ENCODE peak calls at places on chromosome 1, in eight cellular contexts. U, O, B, J, M, Z, E and Q are unnamed samples.

GRCh38 chr1:116325922-116326321 is 47.1 kb upstream of the ATP1A1 start:
- DNase-seq in U (no peak), O (no peak), B (no peak), J (no peak), M (no peak), Z (no peak), E (no peak), Q (no peak)

GRCh38 chr1:2606004-2606805 is 19.6 kb downstream of the PRXL2B start:
- DNase-seq in U (no peak), O (no peak), B (no peak), J (no peak), M (no peak), Z (no peak), E (no peak), Q (no peak)

GRCh38 chr1:205563927-205564441 is 59.5 kb downstream of the CDK18 start:
- DNase-seq in U (no peak), O (no peak), B (no peak), J (no peak), M (no peak), Z (no peak), E (no peak), Q (no peak)

GRCh38 chr1:221778535-221779142 is 36.8 kb upstream of the DUSP10 start:
- DNase-seq in U (no peak), O (no peak), B (no peak), J (no peak), M (no peak), Z (no peak), E (no peak), Q (no peak)

GRCh38 chr1:65980241-65980640 is 187.5 kb downstream of the PDE4B start:
- DNase-seq in U (no peak), O (no peak), B (no peak), J (no peak), M (no peak), Z (no peak), E (no peak), Q (no peak)

GRCh38 chr1:25695066-25695990 is 78.7 kb downstream of the MAN1C1 start:
- DNase-seq in U (no peak), O (peak), B (no peak), J (peak), M (peak), Z (peak), E (peak), Q (no peak)

GRCh38 chr1:79323240-79324025 is 316.9 kb upstream of the ADGRL4 start:
- DNase-seq in U (no peak), O (peak), B (no peak), J (peak), M (peak), Z (peak), E (peak), Q (no peak)

GRCh38 chr1:75953461-75953860 is 21.3 kb upstream of the ASB17 start:
- DNase-seq in U (no peak), O (no peak), B (no peak), J (no peak), M (no peak), Z (no peak), E (no peak), Q (no peak)

GRCh38 chr1:174077755-174078490 is 55.8 kb upstream of the RC3H1 start:
- DNase-seq in U (no peak), O (no peak), B (no peak), J (no peak), M (no peak), Z (peak), E (no peak), Q (no peak)

GRCh38 chr1:23403038-23403336 is 21.6 kb downstream of the TCEA3 start:
- DNase-seq in U (no peak), O (peak), B (no peak), J (peak), M (peak), Z (peak), E (peak), Q (no peak)

GRCh38 chr1:111366256-111366655 is 61.3 kb downstream of the OVGP1 start:
- DNase-seq in U (no peak), O (peak), B (no peak), J (peak), M (peak), Z (peak), E (peak), Q (no peak)

GRCh38 chr1:19483261-19483660 is 2.1 kb downstream of the CAPZB start:
- DNase-seq in U (no peak), O (no peak), B (no peak), J (no peak), M (no peak), Z (no peak), E (no peak), Q (no peak)

GRCh38 chr1:87203890-87204289 is 124.8 kb upstream of the LMO4 start:
- DNase-seq in U (no peak), O (peak), B (no peak), J (peak), M (peak), Z (peak), E (peak), Q (no peak)

GRCh38 chr1:108556079-108556478 is 3.8 kb upstream of the EEIG2 start:
- DNase-seq in U (no peak), O (no peak), B (no peak), J (no peak), M (no peak), Z (no peak), E (no peak), Q (no peak)

GRCh38 chr1:69700770-69701169 is 133.0 kb downstream of the LRRC7 start:
- DNase-seq in U (no peak), O (peak), B (no peak), J (peak), M (peak), Z (peak), E (peak), Q (peak)

GRCh38 chr1:37243368-37244082 is 209.2 kb upstream of the GRIK3 start:
- DNase-seq in U (no peak), O (no peak), B (no peak), J (no peak), M (no peak), Z (no peak), E (no peak), Q (no peak)

GRCh38 chr1:77188770-77189169 is 30.5 kb downstream of the PIGK start:
- DNase-seq in U (no peak), O (no peak), B (no peak), J (no peak), M (no peak), Z (no peak), E (no peak), Q (no peak)

GRCh38 chr1:31859719-31860118 is 43.9 kb upstream of the SPOCD1 start:
- DNase-seq in U (no peak), O (no peak), B (no peak), J (no peak), M (no peak), Z (no peak), E (no peak), Q (no peak)

GRCh38 chr1:90339822-90340221 is 344.9 kb downstream of the ZNF326 start:
- DNase-seq in U (no peak), O (no peak), B (no peak), J (no peak), M (no peak), Z (no peak), E (no peak), Q (no peak)

GRCh38 chr1:53061859-53062714 is at the start of gene PODN:
- DNase-seq in U (no peak), O (no peak), B (no peak), J (peak), M (peak), Z (no peak), E (peak), Q (no peak)

GRCh38 chr1:942864-943533 is 16.1 kb downstream of the NOC2L start:
- DNase-seq in U (no peak), O (peak), B (no peak), J (peak), M (peak), Z (peak), E (no peak), Q (no peak)

GRCh38 chr1:32239790-32240139 is 7.3 kb upstream of the FAM167B start:
- DNase-seq in U (peak), O (no peak), B (no peak), J (no peak), M (no peak), Z (no peak), E (no peak), Q (no peak)

GRCh38 chr1:45543599-45544417 is 6.8 kb upstream of the AKR1A1 start:
- DNase-seq in U (no peak), O (no peak), B (peak), J (no peak), M (no peak), Z (no peak), E (no peak), Q (no peak)

GRCh38 chr1:26772687-26773086 is 15.1 kb upstream of the PIGV start:
- DNase-seq in U (no peak), O (peak), B (no peak), J (peak), M (peak), Z (peak), E (peak), Q (no peak)

GRCh38 chr1:24727490-24728214 is 17.6 kb upstream of the CLIC4 start:
- DNase-seq in U (no peak), O (peak), B (no peak), J (peak), M (peak), Z (peak), E (peak), Q (no peak)

GRCh38 chr1:158962983-158963382 is 31.6 kb downstream of the PYHIN1 start:
- DNase-seq in U (no peak), O (no peak), B (no peak), J (no peak), M (no peak), Z (no peak), E (no peak), Q (no peak)